ENCODE peak calls at places on chromosomes 13 and 19, in ten cellular contexts. O, W, P, Z, G, Q, R, X, N and I are unnamed samples.

GRCh38 chr13:50080856-50081105 is 65.5 kb downstream of the KCNRG start:
- DNase-seq in O (no peak), W (no peak), P (no peak), Z (no peak), G (no peak), Q (no peak), R (no peak), X (no peak), N (peak), I (no peak)

GRCh38 chr13:81697826-81698225 is 1356.9 kb upstream of the SPRY2 start:
- DNase-seq in O (no peak), W (no peak), P (no peak), Z (no peak), G (no peak), Q (no peak), R (no peak), X (no peak), N (no peak), I (no peak)

GRCh38 chr19:8321760-8322637 is 703 bp downstream of the RPS28 start:
- DNase-seq in O (peak), W (peak), P (no peak), Z (no peak), G (peak), Q (no peak), R (no peak), X (no peak), N (no peak), I (no peak)

GRCh38 chr13:48531416-48532145 is 1.3 kb downstream of the RCBTB2 start:
- DNase-seq in O (peak), W (no peak), P (no peak), Z (peak), G (no peak), Q (no peak), R (no peak), X (peak), N (no peak), I (no peak)

GRCh38 chr13:98364648-98365047 is 187.6 kb upstream of the RNF113B start:
- DNase-seq in O (no peak), W (no peak), P (no peak), Z (no peak), G (no peak), Q (no peak), R (no peak), X (no peak), N (no peak), I (no peak)

GRCh38 chr13:83216521-83217245 is 665.6 kb downstream of the SLITRK1 start:
- DNase-seq in O (no peak), W (no peak), P (no peak), Z (no peak), G (no peak), Q (no peak), R (no peak), X (no peak), N (no peak), I (no peak)

GRCh38 chr13:113976711-113977684 is 3.1 kb upstream of the C13orf46 start:
- DNase-seq in O (no peak), W (peak), P (peak), Z (peak), G (peak), Q (no peak), R (no peak), X (no peak), N (peak), I (no peak)

GRCh38 chr13:106348032-106348431 is 187.4 kb downstream of the EFNB2 start:
- DNase-seq in O (no peak), W (peak), P (no peak), Z (no peak), G (no peak), Q (no peak), R (no peak), X (no peak), N (peak), I (no peak)

GRCh38 chr19:16091546-16092475 is 15.5 kb downstream of the TPM4 start:
- DNase-seq in O (no peak), W (no peak), P (no peak), Z (no peak), G (peak), Q (no peak), R (no peak), X (no peak), N (no peak), I (no peak)
- TF ChIP-seq CTCF in O (no peak), W (no peak), P (no peak), Z (no peak), G (no peak), Q (no peak), R (no peak), X (no peak), N (no peak), I (no peak)

DNA sequence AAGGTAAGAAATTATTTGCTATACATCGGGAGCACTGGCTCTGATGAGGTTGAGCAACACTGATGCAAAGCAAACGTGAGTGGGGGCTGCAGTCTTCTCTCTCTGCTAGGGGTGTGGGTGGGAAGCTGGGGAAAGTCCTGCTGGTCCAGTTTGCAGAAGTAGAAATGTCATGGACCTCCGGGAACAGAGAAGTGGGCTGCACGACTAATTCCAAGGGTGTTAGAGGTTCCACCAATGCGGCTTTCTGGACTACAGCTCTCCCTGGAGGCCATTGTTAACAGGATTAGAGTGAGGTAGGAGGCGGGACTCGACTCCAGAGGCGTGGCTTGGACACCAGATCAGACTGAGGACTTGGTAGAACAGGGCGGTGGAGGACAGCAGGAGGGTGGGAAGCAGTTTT is 5.7 kb upstream of the FBXO27 start:
- DNase-seq in O (peak), W (peak), P (peak), Z (no peak), G (no peak), Q (no peak), R (no peak), X (peak), N (peak), I (no peak)
- TF ChIP-seq CTCF in O (no peak), W (peak), P (peak), Z (peak), G (no peak), Q (peak), R (no peak), X (peak), N (peak), I (no peak)

GRCh38 chr19:12365372-12366162 is at the start of gene ZNF442:
- DNase-seq in O (peak), W (peak), P (peak), Z (peak), G (peak), Q (peak), R (peak), X (peak), N (peak), I (peak)
- TF ChIP-seq CTCF in O (peak), W (peak), P (peak), Z (peak), G (peak), Q (peak), R (peak), X (peak), N (peak), I (peak)

GRCh38 chr19:7004313-7004931 is 16.8 kb downstream of the MBD3L2B start:
- DNase-seq in O (no peak), W (no peak), P (no peak), Z (peak), G (no peak), Q (no peak), R (no peak), X (no peak), N (peak), I (no peak)
- TF ChIP-seq CTCF in O (no peak), W (peak), P (no peak), Z (peak), G (peak), Q (peak), R (peak), X (no peak), N (peak), I (no peak)

GRCh38 chr13:90752070-90752469 is 595.4 kb upstream of the MIR17HG start:
- DNase-seq in O (no peak), W (no peak), P (no peak), Z (no peak), G (no peak), Q (no peak), R (no peak), X (no peak), N (no peak), I (no peak)

GRCh38 chr13:90750021-90750420 is 597.5 kb upstream of the MIR17HG start:
- DNase-seq in O (no peak), W (no peak), P (no peak), Z (no peak), G (no peak), Q (no peak), R (no peak), X (no peak), N (no peak), I (no peak)

GRCh38 chr13:90746230-90746629 is 601.3 kb upstream of the MIR17HG start:
- DNase-seq in O (no peak), W (no peak), P (no peak), Z (peak), G (no peak), Q (no peak), R (no peak), X (no peak), N (no peak), I (no peak)

DNA sequence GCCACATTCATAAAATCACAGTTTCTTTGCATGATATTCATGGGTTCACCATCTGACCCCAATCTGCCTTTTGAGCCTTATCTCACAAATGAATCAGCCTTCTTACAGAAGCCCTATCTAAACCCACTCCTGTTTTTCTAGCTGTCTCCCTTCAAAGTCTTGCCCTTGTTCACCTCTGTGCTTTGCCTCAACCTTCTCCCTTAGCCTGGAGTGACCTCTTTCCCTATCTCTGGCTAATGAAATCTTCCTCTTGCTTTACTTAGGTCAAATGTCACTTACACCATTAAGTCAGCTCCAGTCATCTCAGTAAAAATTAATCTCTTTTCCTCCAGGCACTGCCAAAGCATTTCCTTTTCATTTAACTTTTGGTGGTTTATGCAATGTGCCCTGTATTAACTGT is 596.5 kb upstream of the MIR17HG start:
- DNase-seq in O (peak), W (no peak), P (no peak), Z (no peak), G (no peak), Q (no peak), R (no peak), X (no peak), N (no peak), I (no peak)
- TF ChIP-seq CTCF in O (no peak), W (no peak), P (no peak), Z (no peak), G (no peak), Q (no peak), R (no peak), X (no peak), N (no peak), I (no peak)

GRCh38 chr19:54159352-54160181 is at the start of gene LENG1:
- DNase-seq in O (peak), W (peak), P (peak), Z (peak), G (peak), Q (peak), R (peak), X (peak), N (peak), I (peak)
- TF ChIP-seq CTCF in O (no peak), W (peak), P (peak), Z (no peak), G (peak), Q (peak), R (peak), X (peak), N (no peak), I (no peak)

DNA sequence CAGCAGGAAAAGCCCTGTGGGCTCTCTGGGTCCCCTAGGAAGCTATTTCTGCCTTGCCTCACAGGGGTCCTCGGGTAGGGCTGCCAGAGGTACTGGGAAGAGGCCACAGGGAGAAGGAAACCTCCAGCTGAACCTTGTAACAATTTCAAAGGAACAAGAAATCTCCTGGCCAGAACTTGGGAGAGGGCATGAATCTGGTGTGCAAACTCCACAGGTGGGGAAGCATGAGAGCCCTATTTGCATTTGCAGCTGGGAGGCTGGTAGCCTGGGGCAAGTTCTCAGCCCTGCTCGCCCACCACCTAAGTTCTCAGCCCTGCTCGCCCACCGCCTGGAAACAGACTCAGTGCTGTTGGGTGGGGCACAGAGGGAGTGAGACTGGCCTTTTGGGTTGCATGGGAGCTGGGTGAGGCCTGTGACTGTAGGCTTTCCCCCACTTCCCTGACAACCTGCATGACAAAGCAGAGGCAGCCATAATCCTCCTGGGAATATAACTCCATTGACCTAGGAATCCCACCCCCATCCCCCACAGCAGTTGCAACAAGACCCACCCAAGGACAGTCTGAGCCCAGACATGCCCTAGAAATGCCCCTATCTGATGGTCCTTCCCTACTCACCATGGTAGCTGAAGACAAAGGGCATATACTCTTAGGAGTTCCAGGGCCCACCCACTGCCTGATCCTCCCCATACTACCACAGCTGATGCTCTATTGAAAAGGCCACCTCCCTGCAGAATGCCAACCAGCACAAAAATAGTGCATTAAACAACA is 11.7 kb downstream of the UGGT2 start:
- DNase-seq in O (no peak), W (no peak), P (no peak), Z (no peak), G (no peak), Q (no peak), R (no peak), X (no peak), N (no peak), I (no peak)
- TF ChIP-seq CTCF in O (no peak), W (no peak), P (no peak), Z (no peak), G (no peak), Q (no peak), R (no peak), X (no peak), N (no peak), I (no peak)

GRCh38 chr19:41933131-41933458 is 4.8 kb upstream of the ERFL start:
- DNase-seq in O (no peak), W (peak), P (no peak), Z (no peak), G (no peak), Q (no peak), R (no peak), X (no peak), N (no peak), I (no peak)

GRCh38 chr19:41930322-41930722 is 2.1 kb upstream of the ERFL start:
- DNase-seq in O (no peak), W (no peak), P (no peak), Z (no peak), G (no peak), Q (no peak), R (no peak), X (no peak), N (no peak), I (no peak)

GRCh38 chr19:41929536-41930071 is 1.4 kb upstream of the ERFL start:
- DNase-seq in O (no peak), W (no peak), P (no peak), Z (no peak), G (no peak), Q (no peak), R (no peak), X (no peak), N (no peak), I (no peak)

GRCh38 chr19:41932259-41933130 is 4.2 kb upstream of the ERFL start:
- DNase-seq in O (no peak), W (no peak), P (no peak), Z (no peak), G (no peak), Q (no peak), R (no peak), X (no peak), N (no peak), I (no peak)

GRCh38 chr19:41930926-41931592 is 2.8 kb upstream of the ERFL start:
- DNase-seq in O (no peak), W (no peak), P (no peak), Z (no peak), G (no peak), Q (no peak), R (no peak), X (no peak), N (no peak), I (no peak)
- TF ChIP-seq CTCF in O (no peak), W (peak), P (no peak), Z (peak), G (no peak), Q (peak), R (no peak), X (no peak), N (peak), I (no peak)

DNA sequence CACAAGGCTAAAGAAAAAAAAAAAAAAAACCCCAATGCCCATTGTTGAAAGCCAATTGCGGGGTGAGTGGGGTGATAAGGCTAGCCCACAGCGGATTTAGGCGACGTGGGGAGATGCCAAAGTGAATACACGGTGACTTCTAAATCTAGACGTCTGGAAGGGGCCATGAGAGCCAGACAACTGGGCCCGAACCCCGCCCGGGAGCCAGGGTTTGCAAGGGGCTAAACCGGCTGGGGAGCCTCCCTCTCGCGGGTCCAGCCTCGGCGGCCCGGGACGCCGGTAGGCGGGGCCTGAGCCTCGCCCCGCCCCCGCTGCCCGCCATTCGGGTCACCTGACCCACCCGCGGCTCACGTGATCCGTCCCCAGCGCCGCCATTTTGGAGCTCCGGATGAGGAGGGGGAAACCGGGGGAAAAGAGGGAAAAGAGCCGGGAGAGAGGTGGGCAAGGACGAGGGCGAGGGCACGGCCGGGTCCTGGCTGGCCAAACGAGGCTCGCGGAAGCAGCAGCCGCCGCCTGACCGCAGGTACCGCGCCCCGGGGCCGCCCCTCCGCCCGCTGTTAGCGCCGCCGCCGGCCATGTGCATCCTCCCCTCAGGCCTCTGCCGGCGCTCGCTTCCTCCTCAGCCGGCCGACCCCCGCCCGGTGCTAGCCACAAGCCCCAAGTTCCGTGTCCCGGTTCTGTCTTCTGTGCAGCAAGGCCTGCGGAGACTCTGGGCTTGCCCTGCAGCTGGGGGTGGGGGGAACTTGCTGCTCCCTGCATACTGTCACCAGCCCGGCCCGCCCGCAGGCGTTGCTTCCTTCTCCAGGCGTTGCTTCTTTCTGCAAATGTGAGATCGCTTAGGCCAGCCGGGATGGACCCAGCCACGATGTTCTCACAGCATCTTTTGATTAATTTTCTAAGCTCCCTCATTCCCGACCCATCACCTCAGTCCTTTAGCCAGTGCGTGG is at the start of gene ZNF507:
- DNase-seq in O (peak), W (peak), P (peak), Z (no peak), G (peak), Q (peak), R (peak), X (peak), N (peak), I (peak)
- TF ChIP-seq CTCF in O (no peak), W (peak), P (no peak), Z (no peak), G (no peak), Q (no peak), R (no peak), X (peak), N (no peak), I (no peak)